ENCODE peak calls at places on chromosomes 6 and 20, in six cellular contexts. D is stimulated activated CD8-positive, alpha-beta memory T cell treated with anti-CD3 and anti-CD28 coated beads, Interleukin-15, amount 100 ng/mL, for 24 hours; H is LoVo; J is central memory CD4-positive, alpha-beta T cell; K is hepatocyte; X is progenitor cell of endocrine pancreas. I is an unnamed sample.

GRCh38 chr6:158653577-158654354 is 3.9 kb downstream of the SYTL3 start:
- DNase-seq in D (peak; percentile 50), H (no peak), J (peak; percentile 98), K (no peak), X (no peak), I (no peak)

GRCh38 chr6:167141667-167142432 is 15.9 kb downstream of the GPR31 start:
- DNase-seq in X (peak; percentile 52), D (no peak), K (peak; percentile 81), J (peak; percentile 49), H (peak; percentile 46), I (peak; percentile 36)

GRCh38 chr6:111692327-111693164 is 86.9 kb upstream of the TRAF3IP2 start:
- DNase-seq in J (no peak), H (peak; percentile 75), X (no peak), K (peak; percentile 56), D (no peak), I (no peak)

GRCh38 chr6:168655462-168656152 is 214.6 kb downstream of the SMOC2 start:
- DNase-seq in D (no peak), J (no peak), H (no peak), X (no peak), K (no peak), I (no peak)

GRCh38 chr20:62006482-62006881 is 59.2 kb downstream of the TAF4 start:
- DNase-seq in D (no peak), H (no peak), K (no peak), J (no peak), X (no peak), I (no peak)

GRCh38 chr6:100785982-100786381 is 95.1 kb downstream of the ASCC3 start:
- DNase-seq in X (no peak), D (no peak), K (no peak), J (no peak), H (no peak), I (no peak)

GRCh38 chr6:7540595-7540994 is 876 bp upstream of the DSP start:
- DNase-seq in K (peak; percentile 64), X (no peak), J (no peak), H (no peak), D (no peak), I (no peak)

GRCh38 chr6:157552171-157552747 is 171.3 kb downstream of the ZDHHC14 start:
- DNase-seq in J (no peak), D (no peak), K (no peak), X (no peak), H (no peak), I (no peak)

GRCh38 chr20:40641809-40642208 is 47.2 kb downstream of the MAFB start:
- DNase-seq in D (no peak), H (no peak), X (no peak), J (no peak), K (no peak), I (no peak)

I was measured in NCI-H2029 treated with DMSO at 0.1 percent for 48 hours.